ENCODE peak calls at places on chromosomes 2 and 18, in six cellular contexts. K, E, B, Q, V and L are unnamed samples.

GRCh38 chr2:159129807-159130206 is 156.7 kb downstream of the WDSUB1 start:
- DNase-seq in K (no peak), E (no peak), B (no peak), Q (no peak), V (no peak), L (no peak)

GRCh38 chr2:239230318-239231052 is 170.3 kb downstream of the HDAC4 start:
- DNase-seq in K (no peak), E (peak; percentile 21), B (no peak), Q (no peak), V (no peak), L (no peak)

GRCh38 chr2:30714811-30715709 is 92.2 kb downstream of the CAPN13 start:
- DNase-seq in K (no peak), E (no peak), B (no peak), Q (no peak), V (no peak), L (no peak)

GRCh38 chr18:48728204-48728833 is 189.5 kb downstream of the CTIF start:
- DNase-seq in K (no peak), E (no peak), B (no peak), Q (no peak), V (no peak), L (peak; percentile 10)

GRCh38 chr2:240765007-240765406 is 55.0 kb downstream of the KIF1A start:
- DNase-seq in K (no peak), E (no peak), B (no peak), Q (no peak), V (no peak), L (no peak)

GRCh38 chr2:163155279-163155883 is 316.8 kb upstream of the KCNH7 start:
- DNase-seq in K (no peak), E (no peak), B (peak; percentile 29), Q (peak; percentile 10), V (no peak), L (no peak)

GRCh38 chr2:219440388-219441256 is 6.0 kb downstream of the SPEG start:
- DNase-seq in K (no peak), E (no peak), B (no peak), Q (peak; percentile 35), V (no peak), L (no peak)

GRCh38 chr2:75200140-75200985 is 1.0 kb upstream of the TACR1 start:
- DNase-seq in K (peak; percentile 5), E (peak; percentile 71), B (no peak), Q (peak; percentile 26), V (peak; percentile 13), L (no peak)

GRCh38 chr2:149141046-149141445 is 102.5 kb downstream of the LYPD6B start:
- DNase-seq in K (no peak), E (peak; percentile 65), B (no peak), Q (no peak), V (no peak), L (no peak)

GRCh38 chr18:23137788-23138216 is 2.5 kb downstream of the CABLES1 start:
- DNase-seq in K (no peak), E (no peak), B (no peak), Q (no peak), V (no peak), L (no peak)

GRCh38 chr2:38783586-38783985 is 5.6 kb downstream of the GEMIN6 start:
- DNase-seq in K (no peak), E (no peak), B (no peak), Q (no peak), V (no peak), L (no peak)

GRCh38 chr2:233801357-233802131 is 23.4 kb downstream of the MROH2A start:
- DNase-seq in K (no peak), E (peak; percentile 44), B (no peak), Q (peak; percentile 16), V (no peak), L (no peak)

GRCh38 chr2:8684421-8684884 is 2.6 kb downstream of the ID2 start:
- DNase-seq in K (peak; percentile 53), E (peak; percentile 82), B (peak; percentile 48), Q (no peak), V (no peak), L (no peak)

GRCh38 chr2:160666019-160666676 is 172.5 kb upstream of the RBMS1 start:
- DNase-seq in K (no peak), E (no peak), B (peak; percentile 88), Q (peak; percentile 76), V (no peak), L (peak; percentile 81)

GRCh38 chr2:241869087-241869961 is at the start of gene RTP5:
- DNase-seq in K (no peak), E (no peak), B (no peak), Q (no peak), V (no peak), L (no peak)

GRCh38 chr2:144237845-144238637 is 281.9 kb downstream of the ZEB2 start:
- DNase-seq in K (no peak), E (no peak), B (no peak), Q (no peak), V (no peak), L (no peak)